ENCODE peak calls at places on chromosome 12, in six cellular contexts. H, F, O, L, Z and C are unnamed samples.

GRCh38 chr12:79682593-79682992 is 8.2 kb downstream of the PAWR start:
- DNase-seq in O (no peak), L (no peak), F (no peak), Z (no peak), H (no peak), C (no peak)

GRCh38 chr12:56645201-56645716 is 525 bp downstream of the ATP5F1B start:
- DNase-seq in O (peak), H (no peak), Z (no peak), F (peak), L (no peak), C (no peak)

GRCh38 chr12:75390156-75390898 is 562 bp upstream of the GLIPR1L2 start:
- DNase-seq in H (no peak), O (no peak), Z (no peak), L (no peak), F (no peak), C (no peak)

GRCh38 chr12:108854453-108855283 is 2.7 kb downstream of the SSH1 start:
- DNase-seq in Z (peak), O (no peak), F (no peak), L (no peak), H (no peak), C (no peak)

GRCh38 chr12:4380332-4380731 is 820 bp upstream of the FGF23 start:
- DNase-seq in H (no peak), L (no peak), F (no peak), Z (no peak), O (no peak), C (no peak)

GRCh38 chr12:111445311-111446043 is 39.8 kb downstream of the SH2B3 start:
- DNase-seq in Z (no peak), F (no peak), O (peak), H (no peak), L (peak), C (peak)

GRCh38 chr12:121794532-121795028 is 1.1 kb upstream of the RHOF start:
- DNase-seq in L (peak), Z (no peak), O (no peak), F (no peak), H (no peak), C (no peak)

GRCh38 chr12:10331642-10332239 is 24.1 kb downstream of the KLRD1 start:
- DNase-seq in H (peak), L (no peak), Z (peak), O (peak), F (peak), C (no peak)

GRCh38 chr12:1760566-1761382 is 59.6 kb upstream of the LRTM2 start:
- DNase-seq in F (no peak), H (no peak), Z (no peak), L (no peak), O (no peak), C (no peak)

GRCh38 chr12:27595231-27595642 is 71.2 kb downstream of the PPFIBP1 start:
- DNase-seq in Z (peak), H (no peak), O (no peak), F (peak), L (no peak), C (no peak)

GRCh38 chr12:116879509-116880212 is 1.6 kb downstream of the HRK start:
- DNase-seq in O (peak), Z (no peak), F (no peak), H (peak), L (no peak), C (no peak)

GRCh38 chr12:113850309-113851056 is 115.6 kb downstream of the RBM19 start:
- DNase-seq in L (peak), Z (no peak), F (peak), O (no peak), H (no peak), C (no peak)

GRCh38 chr12:124484526-124484953 is 82.9 kb downstream of the NCOR2 start:
- DNase-seq in L (no peak), F (no peak), Z (no peak), O (no peak), H (no peak), C (no peak)

GRCh38 chr12:51620448-51620847 is 29.4 kb downstream of the SCN8A start:
- DNase-seq in Z (no peak), H (no peak), F (no peak), L (no peak), O (no peak), C (no peak)

GRCh38 chr12:111107392-111108178 is 187.2 kb upstream of the MYL2 start:
- DNase-seq in H (no peak), L (no peak), Z (no peak), F (no peak), O (no peak), C (no peak)

GRCh38 chr12:132259872-132260695 is 69.3 kb downstream of the GALNT9 start:
- DNase-seq in Z (no peak), L (no peak), H (no peak), O (no peak), F (no peak), C (no peak)

GRCh38 chr12:6946033-6946919 is 2.5 kb downstream of the C12orf57 start:
- DNase-seq in Z (no peak), F (no peak), H (peak), L (peak), O (peak), C (peak)

GRCh38 chr12:2301531-2302461 is 249.0 kb downstream of the CACNA1C start:
- DNase-seq in H (no peak), Z (no peak), F (no peak), O (peak), L (no peak), C (no peak)

GRCh38 chr12:4867384-4867783 is 42.3 kb upstream of the KCNA1 start:
- DNase-seq in H (no peak), F (no peak), O (no peak), Z (no peak), L (no peak), C (no peak)

GRCh38 chr12:53513712-53514415 is 6.6 kb upstream of the NPFF start:
- DNase-seq in H (no peak), Z (no peak), L (no peak), F (no peak), O (no peak), C (no peak)

GRCh38 chr12:102948941-102949352 is 8.5 kb upstream of the ASCL1 start:
- DNase-seq in L (no peak), O (peak), F (peak), H (peak), Z (no peak), C (no peak)

GRCh38 chr12:12715459-12716150 is 1.6 kb upstream of the CDKN1B start:
- DNase-seq in L (no peak), H (peak), Z (no peak), O (peak), F (no peak), C (no peak)

GRCh38 chr12:106305376-106305775 is 2.8 kb downstream of the TCP11L2 start:
- DNase-seq in H (no peak), O (peak), Z (no peak), L (no peak), F (peak), C (no peak)

GRCh38 chr12:116982721-116983502 is 72.2 kb downstream of the FBXW8 start:
- DNase-seq in Z (no peak), O (peak), H (no peak), F (no peak), L (no peak), C (no peak)

GRCh38 chr12:53486730-53487487 is 12.3 kb downstream of the MAP3K12 start:
- DNase-seq in Z (no peak), F (no peak), L (no peak), H (no peak), O (peak), C (no peak)

GRCh38 chr12:55707841-55708694 is at the start of gene ITGA7:
- DNase-seq in O (peak), L (peak), Z (no peak), H (peak), F (peak), C (peak)

GRCh38 chr12:74382994-74383393 is 154.6 kb upstream of the ATXN7L3B start:
- DNase-seq in H (no peak), F (no peak), O (no peak), L (no peak), Z (no peak), C (no peak)